ENCODE peak calls at places on chromosomes 1 and 21, in nine cellular contexts. K, V, T, P, I, R, O, D and S are unnamed samples.

GRCh38 chr1:101587749-101588148 is 350.9 kb downstream of the S1PR1 start:
- DNase-seq in K (no peak), V (no peak), T (peak; percentile 51), P (peak; percentile 76), I (peak; percentile 51), R (peak; percentile 58), O (no peak), D (peak; percentile 38), S (no peak)

GRCh38 chr1:110186558-110186957 is 23.6 kb upstream of the KCNC4 start:
- DNase-seq in K (no peak), V (no peak), T (no peak), P (no peak), I (no peak), R (no peak), O (no peak), D (no peak), S (no peak)

GRCh38 chr1:75954594-75954993 is 22.4 kb upstream of the ASB17 start:
- DNase-seq in K (peak; percentile 5), V (no peak), T (no peak), P (no peak), I (no peak), R (no peak), O (no peak), D (no peak), S (no peak)

GRCh38 chr1:207030522-207031009 is 2.0 kb downstream of the C1orf116 start:
- DNase-seq in K (no peak), V (no peak), T (no peak), P (no peak), I (no peak), R (no peak), O (no peak), D (no peak), S (no peak)

GRCh38 chr1:236515443-236515958 is 8.3 kb upstream of the LGALS8 start:
- DNase-seq in K (no peak), V (no peak), T (no peak), P (no peak), I (no peak), R (no peak), O (no peak), D (no peak), S (no peak)

GRCh38 chr1:11948822-11949458 is 14.4 kb downstream of the PLOD1 start:
- DNase-seq in K (no peak), V (no peak), T (no peak), P (no peak), I (no peak), R (no peak), O (no peak), D (no peak), S (no peak)

GRCh38 chr1:106717561-106717960 is 338.9 kb upstream of the PRMT6 start:
- DNase-seq in K (no peak), V (no peak), T (no peak), P (no peak), I (no peak), R (no peak), O (no peak), D (no peak), S (no peak)

GRCh38 chr21:35011681-35012080 is 37.4 kb downstream of the RUNX1 start:
- DNase-seq in K (no peak), V (no peak), T (no peak), P (no peak), I (no peak), R (no peak), O (no peak), D (no peak), S (no peak)

GRCh38 chr1:64417828-64418227 is 52.1 kb upstream of the CACHD1 start:
- DNase-seq in K (no peak), V (no peak), T (no peak), P (no peak), I (no peak), R (no peak), O (no peak), D (no peak), S (no peak)

DNA sequence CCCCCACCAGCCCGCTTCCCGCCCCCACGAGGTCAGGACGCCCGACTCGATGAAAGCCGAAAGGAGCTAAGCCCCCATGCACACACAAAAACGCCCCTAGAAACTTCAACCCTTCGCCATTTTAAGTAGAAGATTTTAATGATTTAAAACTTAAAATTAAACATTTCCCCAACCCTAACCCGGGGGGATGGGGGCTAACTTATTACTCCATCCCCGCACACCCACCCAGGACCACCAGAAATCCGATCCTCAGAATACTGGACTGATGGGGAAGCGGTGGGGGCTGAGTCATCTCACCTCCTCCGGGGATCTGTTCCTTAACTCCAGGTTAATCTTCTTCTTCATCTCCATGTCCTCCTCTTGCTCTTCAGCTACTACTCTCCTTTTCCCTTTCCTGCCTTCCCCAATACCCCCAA is 468 bp downstream of the ANP32E start:
- DNase-seq in K (peak; percentile 47), V (no peak), T (no peak), P (no peak), I (no peak), R (no peak), O (peak; percentile 24), D (no peak), S (no peak)
- TF ChIP-seq CTCF in K (no peak), V (no peak), T (no peak), P (no peak), I (no peak), R (no peak), O (no peak), D (no peak), S (no peak)

GRCh38 chr1:5342172-5342571 is 650.1 kb downstream of the NPHP4 start:
- DNase-seq in K (no peak), V (no peak), T (no peak), P (no peak), I (no peak), R (no peak), O (no peak), D (no peak), S (no peak)

GRCh38 chr1:5341471-5341870 is 650.8 kb downstream of the NPHP4 start:
- DNase-seq in K (no peak), V (no peak), T (no peak), P (no peak), I (no peak), R (no peak), O (no peak), D (no peak), S (no peak)

GRCh38 chr1:5340560-5341130 is 651.6 kb downstream of the NPHP4 start:
- DNase-seq in K (no peak), V (no peak), T (no peak), P (no peak), I (no peak), R (no peak), O (no peak), D (no peak), S (no peak)

GRCh38 chr1:5342830-5343229 is 649.4 kb downstream of the NPHP4 start:
- DNase-seq in K (no peak), V (no peak), T (no peak), P (no peak), I (no peak), R (no peak), O (no peak), D (no peak), S (no peak)

GRCh38 chr1:5338466-5338865 is 653.8 kb downstream of the NPHP4 start:
- DNase-seq in K (no peak), V (no peak), T (no peak), P (no peak), I (no peak), R (no peak), O (no peak), D (no peak), S (no peak)
- H3K9me3 ChIP-seq in K (no peaks in the 10 kb centered on the region), V (no peaks in the 10 kb centered on the region), T (no peaks in the 10 kb centered on the region), P (no peaks in the 10 kb centered on the region), I (no peaks in the 10 kb centered on the region), R (no peaks in the 10 kb centered on the region), O (no peaks in the 10 kb centered on the region), D (no peaks in the 10 kb centered on the region), S (no peaks in the 10 kb centered on the region)

GRCh38 chr1:67788907-67789306 is 44.4 kb downstream of the GNG12 start:
- DNase-seq in K (no peak), V (no peak), T (no peak), P (no peak), I (no peak), R (no peak), O (no peak), D (no peak), S (no peak)

GRCh38 chr1:67785847-67786753 is 47.2 kb downstream of the GNG12 start:
- DNase-seq in K (no peak), V (no peak), T (no peak), P (no peak), I (no peak), R (no peak), O (no peak), D (no peak), S (no peak)

GRCh38 chr1:67789551-67789950 is 43.7 kb downstream of the GNG12 start:
- DNase-seq in K (no peak), V (no peak), T (no peak), P (no peak), I (no peak), R (no peak), O (no peak), D (no peak), S (no peak)

GRCh38 chr1:67787746-67788145 is 45.5 kb downstream of the GNG12 start:
- DNase-seq in K (no peak), V (no peak), T (no peak), P (no peak), I (no peak), R (no peak), O (no peak), D (no peak), S (no peak)

DNA sequence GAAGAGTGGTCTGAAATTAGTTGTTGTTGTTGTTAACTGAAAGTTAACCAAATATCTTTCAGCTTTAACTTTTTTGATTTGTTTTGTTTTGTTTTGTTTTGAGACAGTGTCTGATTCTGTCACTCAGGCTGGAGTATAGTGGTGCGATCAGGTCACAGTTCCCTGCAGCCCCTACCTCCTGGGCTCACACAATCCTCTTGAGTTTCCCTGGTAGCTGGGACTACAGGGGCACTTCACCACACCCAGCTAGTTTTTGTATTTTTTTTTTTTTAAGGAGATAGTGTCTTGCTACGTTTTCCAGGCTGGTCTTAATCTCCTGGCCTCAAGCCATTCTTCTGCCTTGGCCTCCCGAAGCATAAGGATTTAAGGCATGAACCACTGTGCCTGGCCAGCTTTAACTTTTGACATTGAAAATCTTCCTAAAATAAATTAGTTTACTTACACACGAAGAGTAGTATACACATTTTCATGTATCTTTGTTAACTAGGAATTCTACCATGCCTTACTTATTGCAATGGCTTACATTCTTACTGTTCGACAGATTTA is 44.9 kb downstream of the GNG12 start:
- DNase-seq in K (no peak), V (no peak), T (no peak), P (no peak), I (no peak), R (no peak), O (no peak), D (no peak), S (no peak)
- H3K27ac ChIP-seq in K (peak overlapping the region; percentile 71), V (no peak overlapping the region), T (no peak overlapping the region), P (no peak overlapping the region), I (no peak overlapping the region), R (no peak overlapping the region), O (no peak overlapping the region), D (no peak overlapping the region), S (no peak overlapping the region)

GRCh38 chr1:201229771-201230635 is 39.4 kb downstream of the IGFN1 start:
- DNase-seq in K (no peak), V (no peak), T (no peak), P (no peak), I (no peak), R (no peak), O (no peak), D (no peak), S (no peak)
- TF ChIP-seq CTCF in K (peak; percentile 29), V (no peak), T (no peak), P (no peak), I (no peak), R (no peak), O (peak; percentile 25), D (no peak), S (no peak)